ENCODE peak calls at places on chromosomes 5 and 9, in eight cellular contexts. A, K, N, D, G, W, E and C are unnamed samples.

GRCh38 chr5:64207978-64208377 is 42.3 kb downstream of the RNF180 start:
- DNase-seq in W (no peak), K (no peak), D (no peak), N (peak; percentile 41), G (no peak), E (peak; percentile 6), A (no peak), C (peak; percentile 42)

GRCh38 chr9:91298304-91298703 is 63.4 kb downstream of the AUH start:
- DNase-seq in W (no peak), D (no peak), A (no peak), N (peak; percentile 63), K (no peak), E (peak; percentile 49), G (no peak), C (no peak)

GRCh38 chr9:34929506-34930102 is 28.5 kb upstream of the PHF24 start:
- DNase-seq in N (peak; percentile 22), G (no peak), A (no peak), W (no peak), E (peak; percentile 66), K (no peak), D (no peak), C (peak; percentile 2)

GRCh38 chr9:127128341-127129072 is 6.1 kb upstream of the ANGPTL2 start:
- DNase-seq in E (no peak), K (peak; percentile 75), N (peak; percentile 69), G (no peak), D (peak; percentile 51), A (peak; percentile 58), W (no peak), C (peak; percentile 22)

GRCh38 chr5:157566902-157567489 is 8.6 kb downstream of the ADAM19 start:
- DNase-seq in W (no peak), D (no peak), A (no peak), N (no peak), G (no peak), K (no peak), E (peak; percentile 36), C (no peak)

GRCh38 chr5:72234265-72234700 is 85.8 kb downstream of the MRPS27 start:
- DNase-seq in A (no peak), K (no peak), E (peak; percentile 89), G (peak; percentile 26), W (no peak), N (peak; percentile 67), D (no peak), C (peak; percentile 77)

GRCh38 chr9:5402217-5402616 is 35.5 kb downstream of the PLGRKT start:
- DNase-seq in D (no peak), A (no peak), G (no peak), W (no peak), E (peak; percentile 47), K (no peak), N (no peak), C (no peak)

GRCh38 chr5:158676642-158677489 is 422.9 kb downstream of the EBF1 start:
- DNase-seq in K (no peak), D (no peak), W (no peak), G (no peak), A (no peak), N (no peak), E (no peak), C (no peak)

DNA sequence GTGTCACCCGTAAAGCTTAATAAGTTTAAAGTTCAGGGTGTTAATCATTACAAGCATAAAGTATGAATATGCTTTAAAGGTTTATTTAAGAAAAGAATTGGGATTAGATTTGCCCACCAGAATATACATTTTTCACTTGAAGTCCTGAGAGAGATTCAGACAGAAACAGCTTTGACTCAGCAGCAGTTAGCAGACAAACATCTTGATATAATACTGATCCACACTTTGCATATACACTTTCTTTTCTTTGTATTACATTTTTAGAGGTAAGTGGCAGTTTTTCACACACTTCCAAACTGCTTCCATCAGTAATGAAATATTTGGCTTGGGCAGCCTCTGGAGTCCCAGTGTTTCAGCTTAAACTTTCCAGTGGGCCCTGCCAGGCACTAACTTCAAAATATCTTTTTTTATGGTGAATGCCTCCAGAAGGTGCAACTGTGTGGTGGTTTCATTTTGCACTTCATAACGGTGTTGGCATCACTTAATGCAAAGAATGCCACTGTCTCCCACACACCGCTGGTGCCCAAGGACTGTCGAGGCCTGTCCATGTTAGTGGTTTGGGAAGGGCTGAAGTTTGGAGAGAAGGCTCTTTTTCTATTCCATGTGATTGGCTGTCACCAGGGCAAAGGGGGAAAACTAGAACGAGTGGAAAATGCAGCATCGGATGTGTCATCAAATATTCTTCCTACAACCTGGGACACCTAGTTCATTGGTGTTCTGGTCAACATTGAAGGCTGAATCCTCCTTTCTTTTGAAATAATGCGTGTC is 53.0 kb downstream of the PIK3R1 start:
- DNase-seq in D (no peak), N (no peak), W (no peak), G (no peak), A (no peak), K (no peak), E (no peak), C (no peak)
- H3K4me3 ChIP-seq in D (no peak overlapping the region), N (no peak overlapping the region), W (no peak overlapping the region), G (no peak overlapping the region), A (no peak overlapping the region), K (no peak overlapping the region), E (no peak overlapping the region), C (no peak overlapping the region)

DNA sequence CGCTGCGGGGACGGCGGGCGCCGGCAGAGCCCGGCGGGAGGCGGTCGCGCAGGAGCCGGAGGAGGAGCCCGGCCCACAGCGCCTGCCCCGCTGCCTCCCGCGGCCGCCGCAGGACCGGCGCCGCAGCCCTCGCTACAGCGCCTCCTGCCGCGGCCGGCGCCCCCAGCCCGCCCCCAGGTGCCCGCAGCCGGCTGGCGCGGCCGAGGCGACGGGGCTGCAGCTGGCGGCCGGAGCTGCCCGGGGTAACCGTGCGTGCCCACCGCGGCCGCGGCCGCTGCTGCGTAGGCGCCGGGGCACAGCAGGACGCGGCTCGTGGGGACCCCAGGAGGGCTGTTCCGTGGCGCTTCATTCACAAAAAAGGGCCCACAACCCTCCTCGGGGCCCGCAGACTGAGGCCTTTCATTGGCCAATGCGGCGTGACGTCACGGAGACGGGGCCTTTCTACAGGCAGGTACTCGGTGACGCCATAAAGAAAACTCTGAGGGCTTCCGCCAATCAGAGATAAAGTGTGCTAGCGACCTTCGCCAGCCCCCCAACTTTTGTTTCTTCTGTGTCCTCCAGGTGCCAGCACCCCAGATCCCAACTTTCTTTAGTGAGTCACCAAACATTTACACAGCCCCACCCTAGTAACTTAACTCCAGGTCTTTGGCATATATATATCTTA is at the start of gene CDC14B:
- DNase-seq in E (peak; percentile 86), K (peak; percentile 84), A (peak; percentile 96), N (peak; percentile 82), D (peak; percentile 87), G (peak; percentile 57), W (peak; percentile 93), C (peak; percentile 92)
- TF ChIP-seq CTCF in E (no peak), K (peak; percentile 9), A (no peak), N (no peak), D (no peak), G (no peak), W (no peak), C (no peak)

DNA sequence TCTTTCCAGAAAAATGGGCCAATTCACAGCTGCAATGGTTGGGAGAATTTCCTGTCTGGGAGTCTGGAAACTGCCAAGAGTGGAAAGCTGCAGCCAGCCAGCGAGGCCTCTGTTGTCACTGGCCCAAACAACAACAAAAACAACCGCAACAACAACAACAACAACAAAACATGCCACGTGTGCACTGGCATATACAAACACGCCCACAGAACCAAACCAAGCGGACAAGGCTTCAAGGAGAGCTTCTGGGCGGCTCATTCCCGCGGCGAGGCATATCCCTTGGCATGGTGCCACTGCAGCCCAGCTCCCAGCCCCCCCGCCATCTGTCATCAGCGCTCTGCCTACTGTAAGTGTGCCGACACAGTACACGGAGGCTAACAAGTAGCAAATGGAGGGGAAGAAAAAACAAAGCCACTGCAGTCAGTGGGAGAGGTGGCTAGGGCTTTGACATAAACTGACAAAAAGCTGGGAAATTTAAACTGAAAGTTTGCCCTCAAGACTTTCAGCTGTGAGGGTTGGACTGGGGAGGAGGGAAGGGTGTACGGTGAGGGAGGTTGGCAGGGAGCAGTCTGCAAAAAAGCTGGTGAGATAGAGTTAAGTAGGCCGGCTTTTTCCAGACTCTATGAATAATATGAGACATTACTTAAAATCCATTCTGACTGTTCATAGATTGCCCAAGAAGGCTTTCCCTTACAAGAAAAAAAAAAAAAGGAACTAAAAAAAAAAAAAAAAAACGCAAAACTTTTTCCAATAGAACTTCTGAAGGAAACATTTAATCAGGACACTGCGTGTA is 165.0 kb upstream of the ZNF462 start:
- DNase-seq in D (peak; percentile 80), W (peak; percentile 56), K (peak; percentile 74), E (no peak), G (no peak), A (peak; percentile 80), N (peak; percentile 78), C (peak; percentile 55)
- H3K4me3 ChIP-seq in D (peak overlapping the region; percentile 44), W (peak overlapping the region; percentile 22), K (peak overlapping the region; percentile 53), E (no peak overlapping the region), G (no peak overlapping the region), A (peak overlapping the region; percentile 22), N (peak overlapping the region; percentile 36), C (peak overlapping the region; percentile 26)

GRCh38 chr9:136640176-136641086 is 22.3 kb upstream of the EGFL7 start:
- DNase-seq in W (no peak), E (no peak), D (peak; percentile 38), N (no peak), A (no peak), G (no peak), K (peak; percentile 51), C (no peak)
- TF ChIP-seq CTCF in W (no peak), E (no peak), D (no peak), N (no peak), A (no peak), G (no peak), K (no peak), C (no peak)

DNA sequence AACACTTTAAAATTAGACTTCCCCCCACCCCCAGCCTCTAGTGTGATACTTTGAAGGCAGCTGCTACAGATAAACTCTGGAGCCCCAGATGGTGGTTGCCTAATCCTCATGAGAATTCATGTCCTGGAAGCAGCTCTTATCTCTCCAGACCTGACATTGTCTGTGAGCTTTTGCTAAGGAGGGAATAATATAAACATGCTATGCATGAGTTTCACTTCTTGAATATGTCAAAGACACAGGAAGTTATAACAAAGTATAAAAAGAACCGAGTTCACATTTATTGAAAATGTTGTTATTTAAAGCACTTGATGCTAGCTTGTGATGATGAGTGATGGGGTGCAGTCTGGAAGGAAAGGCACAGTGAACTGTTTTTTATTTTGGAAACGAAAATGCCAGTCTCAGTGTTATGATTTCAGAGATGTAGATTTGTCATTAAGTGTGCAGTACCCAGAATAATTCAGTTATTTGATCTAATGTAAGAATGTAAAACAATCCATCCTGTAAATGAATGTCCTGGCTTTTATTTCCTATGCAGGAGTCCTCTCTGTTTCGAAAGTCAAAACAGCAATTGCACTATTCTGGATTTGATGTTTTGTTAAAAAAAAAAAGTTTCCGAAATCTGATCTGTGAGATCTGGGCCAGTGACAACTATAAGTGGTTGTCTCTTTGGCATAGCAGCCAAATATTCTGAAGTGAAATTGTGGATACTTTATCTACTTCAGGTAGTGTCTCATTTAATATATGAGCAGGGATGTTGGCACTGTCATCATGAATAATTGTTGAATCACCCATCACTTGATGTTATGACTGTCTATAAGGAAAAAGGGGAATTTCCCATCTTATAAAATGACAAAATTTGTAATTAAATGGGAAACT is 77.0 kb downstream of the ZCCHC7 start:
- DNase-seq in K (no peak), D (no peak), G (no peak), E (peak; percentile 93), N (peak; percentile 23), W (no peak), A (no peak), C (no peak)
- H3K4me3 ChIP-seq in K (no peak overlapping the region), D (no peak overlapping the region), G (no peak overlapping the region), E (peak overlapping the region; percentile 25), N (no peak overlapping the region), W (no peak overlapping the region), A (no peak overlapping the region), C (no peak overlapping the region)

GRCh38 chr5:116216246-116216645 is 131.4 kb downstream of the COMMD10 start:
- DNase-seq in D (no peak), A (no peak), W (no peak), E (no peak), K (no peak), N (no peak), G (no peak), C (no peak)
- TF ChIP-seq CTCF in D (no peak), A (no peak), W (no peak), E (no peak), K (no peak), N (no peak), G (no peak), C (no peak)